ENCODE peak calls at places on chromosomes 4 and X, in eight cellular contexts. One of them, this sample, is unnamed.

GRCh38 chrX:16786139-16786790 is at the start of gene TXLNG:
- DNase-seq in brain microvascular endothelial cell: peak
- DNase-seq in ascending aorta: peak
- DNase-seq in upper lobe of left lung: peak
- DNase-seq in endothelial cell: peak
- DNase-seq in fibroblast of mammary gland: peak
- DNase-seq in uterus: peak
- DNase-seq in type B pancreatic cell: peak
- DNase-seq in this sample: peak

GRCh38 chr4:3235581-3235980 is 13.4 kb upstream of the MSANTD1 start:
- DNase-seq in brain microvascular endothelial cell: no peak
- DNase-seq in ascending aorta: no peak
- DNase-seq in upper lobe of left lung: no peak
- DNase-seq in endothelial cell: no peak
- DNase-seq in fibroblast of mammary gland: no peak
- DNase-seq in uterus: no peak
- DNase-seq in type B pancreatic cell: no peak
- DNase-seq in this sample: no peak

GRCh38 chrX:125295337-125295736 is 24.3 kb upstream of the TEX13C start:
- DNase-seq in brain microvascular endothelial cell: no peak
- DNase-seq in ascending aorta: no peak
- DNase-seq in upper lobe of left lung: no peak
- DNase-seq in endothelial cell: no peak
- DNase-seq in fibroblast of mammary gland: no peak
- DNase-seq in uterus: no peak
- DNase-seq in type B pancreatic cell: no peak
- DNase-seq in this sample: no peak

GRCh38 chrX:18406531-18407266 is 18.7 kb upstream of the CDKL5 start:
- DNase-seq in brain microvascular endothelial cell: no peak
- DNase-seq in ascending aorta: no peak
- DNase-seq in upper lobe of left lung: no peak
- DNase-seq in endothelial cell: no peak
- DNase-seq in fibroblast of mammary gland: peak
- DNase-seq in uterus: no peak
- DNase-seq in type B pancreatic cell: no peak
- DNase-seq in this sample: no peak

GRCh38 chrX:41105005-41105404 is 19.8 kb downstream of the USP9X start:
- DNase-seq in brain microvascular endothelial cell: no peak
- DNase-seq in ascending aorta: no peak
- DNase-seq in upper lobe of left lung: no peak
- DNase-seq in endothelial cell: no peak
- DNase-seq in fibroblast of mammary gland: no peak
- DNase-seq in uterus: no peak
- DNase-seq in type B pancreatic cell: no peak
- DNase-seq in this sample: no peak

GRCh38 chr4:98641906-98642668 is 16.3 kb downstream of the TSPAN5 start:
- DNase-seq in brain microvascular endothelial cell: no peak
- DNase-seq in ascending aorta: no peak
- DNase-seq in upper lobe of left lung: no peak
- DNase-seq in endothelial cell: no peak
- DNase-seq in fibroblast of mammary gland: no peak
- DNase-seq in uterus: no peak
- DNase-seq in type B pancreatic cell: no peak
- DNase-seq in this sample: no peak

GRCh38 chr4:102869569-102870227 is 906 bp downstream of the CISD2 start:
- DNase-seq in brain microvascular endothelial cell: no peak
- DNase-seq in ascending aorta: no peak
- DNase-seq in upper lobe of left lung: no peak
- DNase-seq in endothelial cell: no peak
- DNase-seq in fibroblast of mammary gland: no peak
- DNase-seq in uterus: no peak
- DNase-seq in type B pancreatic cell: no peak
- DNase-seq in this sample: no peak

GRCh38 chrX:123084797-123085196 is 99.3 kb upstream of the GRIA3 start:
- DNase-seq in brain microvascular endothelial cell: peak
- DNase-seq in ascending aorta: no peak
- DNase-seq in upper lobe of left lung: no peak
- DNase-seq in endothelial cell: no peak
- DNase-seq in fibroblast of mammary gland: peak
- DNase-seq in uterus: no peak
- DNase-seq in type B pancreatic cell: no peak
- DNase-seq in this sample: peak

GRCh38 chrX:69231903-69232302 is 66.7 kb upstream of the PJA1 start:
- DNase-seq in brain microvascular endothelial cell: peak
- DNase-seq in ascending aorta: no peak
- DNase-seq in upper lobe of left lung: peak
- DNase-seq in endothelial cell: no peak
- DNase-seq in fibroblast of mammary gland: peak
- DNase-seq in uterus: peak
- DNase-seq in type B pancreatic cell: no peak
- DNase-seq in this sample: no peak

GRCh38 chrX:131752493-131753198 is 208.8 kb downstream of the OR13H1 start:
- DNase-seq in brain microvascular endothelial cell: peak
- DNase-seq in ascending aorta: peak
- DNase-seq in upper lobe of left lung: peak
- DNase-seq in endothelial cell: no peak
- DNase-seq in fibroblast of mammary gland: peak
- DNase-seq in uterus: peak
- DNase-seq in type B pancreatic cell: no peak
- DNase-seq in this sample: no peak

GRCh38 chr4:176939445-176939844 is 146.7 kb upstream of the VEGFC start:
- DNase-seq in brain microvascular endothelial cell: peak
- DNase-seq in ascending aorta: no peak
- DNase-seq in upper lobe of left lung: no peak
- DNase-seq in endothelial cell: no peak
- DNase-seq in fibroblast of mammary gland: peak
- DNase-seq in uterus: no peak
- DNase-seq in type B pancreatic cell: no peak
- DNase-seq in this sample: peak

GRCh38 chr4:66298596-66298995 is 628.3 kb upstream of the EPHA5 start:
- DNase-seq in brain microvascular endothelial cell: no peak
- DNase-seq in ascending aorta: no peak
- DNase-seq in upper lobe of left lung: no peak
- DNase-seq in endothelial cell: no peak
- DNase-seq in fibroblast of mammary gland: no peak
- DNase-seq in uterus: no peak
- DNase-seq in type B pancreatic cell: no peak
- DNase-seq in this sample: no peak

GRCh38 chr4:55475394-55476243 is 71.1 kb downstream of the CLOCK start:
- DNase-seq in brain microvascular endothelial cell: peak
- DNase-seq in ascending aorta: no peak
- DNase-seq in upper lobe of left lung: no peak
- DNase-seq in endothelial cell: no peak
- DNase-seq in fibroblast of mammary gland: peak
- DNase-seq in uterus: no peak
- DNase-seq in type B pancreatic cell: no peak
- DNase-seq in this sample: peak

GRCh38 chrX:41308884-41309655 is 24.9 kb upstream of the DDX3X start:
- DNase-seq in brain microvascular endothelial cell: no peak
- DNase-seq in ascending aorta: no peak
- DNase-seq in upper lobe of left lung: peak
- DNase-seq in endothelial cell: no peak
- DNase-seq in fibroblast of mammary gland: no peak
- DNase-seq in uterus: no peak
- DNase-seq in type B pancreatic cell: no peak
- DNase-seq in this sample: no peak

GRCh38 chr4:11949355-11949754 is 520.7 kb upstream of the HS3ST1 start:
- DNase-seq in brain microvascular endothelial cell: no peak
- DNase-seq in ascending aorta: no peak
- DNase-seq in upper lobe of left lung: no peak
- DNase-seq in endothelial cell: no peak
- DNase-seq in fibroblast of mammary gland: no peak
- DNase-seq in uterus: no peak
- DNase-seq in type B pancreatic cell: no peak
- DNase-seq in this sample: no peak

GRCh38 chr4:100517864-100518341 is at the start of gene EMCN:
- DNase-seq in brain microvascular endothelial cell: no peak
- DNase-seq in ascending aorta: no peak
- DNase-seq in upper lobe of left lung: no peak
- DNase-seq in endothelial cell: peak
- DNase-seq in fibroblast of mammary gland: peak
- DNase-seq in uterus: no peak
- DNase-seq in type B pancreatic cell: no peak
- DNase-seq in this sample: no peak

GRCh38 chr4:163649557-163650091 is 155.1 kb downstream of the TMA16 start:
- DNase-seq in brain microvascular endothelial cell: no peak
- DNase-seq in ascending aorta: no peak
- DNase-seq in upper lobe of left lung: no peak
- DNase-seq in endothelial cell: no peak
- DNase-seq in fibroblast of mammary gland: no peak
- DNase-seq in uterus: no peak
- DNase-seq in type B pancreatic cell: no peak
- DNase-seq in this sample: no peak

GRCh38 chr4:61401771-61402170 is 201.6 kb downstream of the ADGRL3 start:
- DNase-seq in brain microvascular endothelial cell: no peak
- DNase-seq in ascending aorta: no peak
- DNase-seq in upper lobe of left lung: no peak
- DNase-seq in endothelial cell: no peak
- DNase-seq in fibroblast of mammary gland: no peak
- DNase-seq in uterus: no peak
- DNase-seq in type B pancreatic cell: no peak
- DNase-seq in this sample: no peak

GRCh38 chr4:26542996-26543395 is 40.9 kb upstream of the TBC1D19 start:
- DNase-seq in brain microvascular endothelial cell: no peak
- DNase-seq in ascending aorta: no peak
- DNase-seq in upper lobe of left lung: no peak
- DNase-seq in endothelial cell: no peak
- DNase-seq in fibroblast of mammary gland: no peak
- DNase-seq in uterus: no peak
- DNase-seq in type B pancreatic cell: no peak
- DNase-seq in this sample: no peak

GRCh38 chr4:156197216-156197615 is 243.6 kb upstream of the CTSO start:
- DNase-seq in brain microvascular endothelial cell: no peak
- DNase-seq in ascending aorta: no peak
- DNase-seq in upper lobe of left lung: no peak
- DNase-seq in endothelial cell: no peak
- DNase-seq in fibroblast of mammary gland: no peak
- DNase-seq in uterus: no peak
- DNase-seq in type B pancreatic cell: no peak
- DNase-seq in this sample: no peak

GRCh38 chr4:187827631-187828030 is 167.9 kb upstream of the ZFP42 start:
- DNase-seq in brain microvascular endothelial cell: no peak
- DNase-seq in ascending aorta: no peak
- DNase-seq in upper lobe of left lung: no peak
- DNase-seq in endothelial cell: no peak
- DNase-seq in fibroblast of mammary gland: peak
- DNase-seq in uterus: no peak
- DNase-seq in type B pancreatic cell: no peak
- DNase-seq in this sample: no peak

GRCh38 chrX:153971632-153972367 is at the start of gene HCFC1:
- DNase-seq in brain microvascular endothelial cell: peak
- DNase-seq in ascending aorta: peak
- DNase-seq in upper lobe of left lung: peak
- DNase-seq in endothelial cell: peak
- DNase-seq in fibroblast of mammary gland: peak
- DNase-seq in uterus: peak
- DNase-seq in type B pancreatic cell: peak
- DNase-seq in this sample: peak

GRCh38 chrX:153974003-153974725 is 1.6 kb downstream of the TMEM187 start:
- DNase-seq in brain microvascular endothelial cell: no peak
- DNase-seq in ascending aorta: peak
- DNase-seq in upper lobe of left lung: peak
- DNase-seq in endothelial cell: no peak
- DNase-seq in fibroblast of mammary gland: no peak
- DNase-seq in uterus: no peak
- DNase-seq in type B pancreatic cell: no peak
- DNase-seq in this sample: no peak

GRCh38 chrX:153973127-153974002 is 811 bp downstream of the TMEM187 start:
- DNase-seq in brain microvascular endothelial cell: no peak
- DNase-seq in ascending aorta: peak
- DNase-seq in upper lobe of left lung: no peak
- DNase-seq in endothelial cell: no peak
- DNase-seq in fibroblast of mammary gland: peak
- DNase-seq in uterus: no peak
- DNase-seq in type B pancreatic cell: peak
- DNase-seq in this sample: no peak

GRCh38 chrX:153972368-153973126 is at the start of gene TMEM187:
- DNase-seq in brain microvascular endothelial cell: peak
- DNase-seq in ascending aorta: peak
- DNase-seq in upper lobe of left lung: peak
- DNase-seq in endothelial cell: peak
- DNase-seq in fibroblast of mammary gland: peak
- DNase-seq in uterus: peak
- DNase-seq in type B pancreatic cell: peak
- DNase-seq in this sample: peak

GRCh38 chrX:153974726-153975286 is 2.3 kb downstream of the TMEM187 start:
- DNase-seq in brain microvascular endothelial cell: no peak
- DNase-seq in ascending aorta: no peak
- DNase-seq in upper lobe of left lung: no peak
- DNase-seq in endothelial cell: no peak
- DNase-seq in fibroblast of mammary gland: no peak
- DNase-seq in uterus: no peak
- DNase-seq in type B pancreatic cell: no peak
- DNase-seq in this sample: no peak
- TF ChIP-seq CTCF in brain microvascular endothelial cell: no peak
- TF ChIP-seq CTCF in ascending aorta: no peak
- TF ChIP-seq CTCF in upper lobe of left lung: no peak
- TF ChIP-seq CTCF in endothelial cell: no peak
- TF ChIP-seq CTCF in fibroblast of mammary gland: no peak
- TF ChIP-seq CTCF in uterus: no peak
- TF ChIP-seq CTCF in type B pancreatic cell: no peak
- TF ChIP-seq CTCF in this sample: no peak

DNA sequence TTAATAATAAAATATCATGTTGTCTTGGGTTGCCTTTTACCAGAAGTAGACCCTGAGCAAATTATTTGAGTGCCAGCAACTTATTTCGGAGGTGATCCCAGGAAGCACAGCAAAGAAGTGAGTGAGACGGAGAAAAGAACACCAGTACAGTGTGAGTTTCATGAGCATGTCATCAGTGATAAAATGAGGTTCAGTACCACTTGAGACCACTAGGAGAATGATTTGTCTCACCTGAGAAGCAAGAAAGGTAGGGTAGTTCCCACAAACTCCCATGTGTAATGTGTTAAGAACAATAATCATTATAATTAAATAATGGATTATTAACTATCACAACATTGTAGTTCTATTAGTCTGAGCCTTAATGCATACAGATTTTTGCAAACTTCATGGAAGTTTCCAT is 112.8 kb upstream of the DMD start:
- DNase-seq in brain microvascular endothelial cell: no peak
- DNase-seq in ascending aorta: no peak
- DNase-seq in upper lobe of left lung: no peak
- DNase-seq in endothelial cell: no peak
- DNase-seq in fibroblast of mammary gland: no peak
- DNase-seq in uterus: no peak
- DNase-seq in type B pancreatic cell: no peak
- DNase-seq in this sample: no peak
- TF ChIP-seq CTCF in brain microvascular endothelial cell: peak
- TF ChIP-seq CTCF in ascending aorta: no peak
- TF ChIP-seq CTCF in upper lobe of left lung: no peak
- TF ChIP-seq CTCF in endothelial cell: peak
- TF ChIP-seq CTCF in fibroblast of mammary gland: peak
- TF ChIP-seq CTCF in uterus: no peak
- TF ChIP-seq CTCF in type B pancreatic cell: peak
- TF ChIP-seq CTCF in this sample: peak

GRCh38 chrX:19515615-19516105 is 352 bp upstream of the MAP3K15 start:
- DNase-seq in brain microvascular endothelial cell: no peak
- DNase-seq in ascending aorta: no peak
- DNase-seq in upper lobe of left lung: no peak
- DNase-seq in endothelial cell: no peak
- DNase-seq in fibroblast of mammary gland: no peak
- DNase-seq in uterus: no peak
- DNase-seq in type B pancreatic cell: no peak
- DNase-seq in this sample: no peak
- TF ChIP-seq CTCF in brain microvascular endothelial cell: peak
- TF ChIP-seq CTCF in ascending aorta: peak
- TF ChIP-seq CTCF in upper lobe of left lung: no peak
- TF ChIP-seq CTCF in endothelial cell: peak
- TF ChIP-seq CTCF in fibroblast of mammary gland: no peak
- TF ChIP-seq CTCF in uterus: no peak
- TF ChIP-seq CTCF in type B pancreatic cell: peak
- TF ChIP-seq CTCF in this sample: no peak

GRCh38 chr4:117700111-117700892 is 334.0 kb upstream of the NDST3 start:
- DNase-seq in brain microvascular endothelial cell: no peak
- DNase-seq in ascending aorta: no peak
- DNase-seq in upper lobe of left lung: no peak
- DNase-seq in endothelial cell: no peak
- DNase-seq in fibroblast of mammary gland: no peak
- DNase-seq in uterus: no peak
- DNase-seq in type B pancreatic cell: no peak
- DNase-seq in this sample: no peak
- TF ChIP-seq CTCF in brain microvascular endothelial cell: peak
- TF ChIP-seq CTCF in ascending aorta: no peak
- TF ChIP-seq CTCF in upper lobe of left lung: no peak
- TF ChIP-seq CTCF in endothelial cell: peak
- TF ChIP-seq CTCF in fibroblast of mammary gland: no peak
- TF ChIP-seq CTCF in uterus: no peak
- TF ChIP-seq CTCF in type B pancreatic cell: peak
- TF ChIP-seq CTCF in this sample: no peak